ENCODE peak calls at places on chromosomes 4 and X, in seven cellular contexts. T is myocyte; A is activated CD4-positive, alpha-beta T cell treated with anti-CD3 and anti-CD28 coated beads, Interleukin-2, amount 10 ng/mL, durations not matched to agents 24 days and 14 days; N is OCI-LY7; P is NCI-H1105 treated with DMSO at 0.1 percent for 48 hours; S is iris pigment epithelial cell; M is mesendoderm. L is an unnamed sample.

GRCh38 chrX:30620980-30621716 is 32.1 kb upstream of the GK start:
- DNase-seq in T (peak; percentile 86), A (no peak), N (no peak), P (no peak), S (peak; percentile 92), M (peak; percentile 19), L (no peak)

GRCh38 chr4:101307901-101308300 is 39.4 kb downstream of the PPP3CA start:
- DNase-seq in T (no peak), A (no peak), N (no peak), P (no peak), S (peak; percentile 12), M (no peak), L (no peak)

GRCh38 chr4:16858275-16858752 is 40.1 kb downstream of the LDB2 start:
- DNase-seq in T (no peak), A (no peak), N (no peak), P (no peak), S (peak; percentile 82), M (peak; percentile 88), L (no peak)

GRCh38 chrX:149129767-149130166 is 375.3 kb downstream of the IDS start:
- DNase-seq in T (no peak), A (no peak), N (no peak), P (no peak), S (no peak), M (peak; percentile 37), L (no peak)

GRCh38 chrX:16826207-16826606 is 39.9 kb downstream of the TXLNG start:
- DNase-seq in T (peak; percentile 36), A (peak; percentile 59), N (peak; percentile 45), P (peak; percentile 49), S (peak; percentile 78), M (peak; percentile 47), L (no peak)

GRCh38 chr4:136505020-136505419 is 1027.3 kb downstream of the PCDH18 start:
- DNase-seq in T (no peak), A (no peak), N (no peak), P (no peak), S (peak; percentile 16), M (peak; percentile 24), L (no peak)

GRCh38 chr4:165096776-165097175 is 15.9 kb downstream of the TMEM192 start:
- DNase-seq in T (peak; percentile 31), A (no peak), N (peak; percentile 16), P (peak; percentile 4), S (peak; percentile 42), M (peak; percentile 50), L (no peak)

GRCh38 chr4:99305638-99306380 is 15.0 kb upstream of the ADH1A start:
- DNase-seq in T (no peak), A (no peak), N (no peak), P (no peak), S (no peak), M (no peak), L (no peak)

GRCh38 chrX:155888139-155888538 is 7.0 kb downstream of the VAMP7 start:
- DNase-seq in T (peak; percentile 54), A (no peak), N (no peak), P (no peak), S (peak; percentile 80), M (peak; percentile 82), L (no peak)

GRCh38 chr4:122364700-122365404 is 14.0 kb upstream of the ADAD1 start:
- DNase-seq in T (no peak), A (peak; percentile 58), N (no peak), P (no peak), S (no peak), M (peak; percentile 28), L (no peak)

GRCh38 chr4:155419266-155419665 is 42.5 kb upstream of the MAP9 start:
- DNase-seq in T (no peak), A (no peak), N (no peak), P (no peak), S (peak; percentile 89), M (no peak), L (no peak)

GRCh38 chr4:183591301-183591700 is 67.7 kb downstream of the RWDD4 start:
- DNase-seq in T (no peak), A (no peak), N (no peak), P (no peak), S (peak; percentile 66), M (no peak), L (no peak)